ENCODE peak calls at places on chromosome 5, in seven cellular contexts. One of them, this sample, is unnamed.

GRCh38 chr5:178548751-178549150 is 41.4 kb downstream of the COL23A1 start:
- DNase-seq in ovary: no peak
- DNase-seq in neuronal stem cell: no peak
- DNase-seq in psoas muscle: no peak
- DNase-seq in NCI-H774: no peak
- DNase-seq in heart right ventricle: no peak
- DNase-seq in activated T-helper 1 cell treated with anti-CD3 and anti-CD28 coated beads, Interleukin-2, amount 50 U/mL, for 16 hours: no peak
- DNase-seq in this sample: no peak

GRCh38 chr5:173767580-173768266 is 120.4 kb upstream of the CPEB4 start:
- DNase-seq in ovary: no peak
- DNase-seq in neuronal stem cell: no peak
- DNase-seq in psoas muscle: peak
- DNase-seq in NCI-H774: no peak
- DNase-seq in heart right ventricle: peak
- DNase-seq in activated T-helper 1 cell treated with anti-CD3 and anti-CD28 coated beads, Interleukin-2, amount 50 U/mL, for 16 hours: no peak
- DNase-seq in this sample: no peak

GRCh38 chr5:164962302-164962961 is 1457.0 kb downstream of the MAT2B start:
- DNase-seq in ovary: no peak
- DNase-seq in neuronal stem cell: no peak
- DNase-seq in psoas muscle: no peak
- DNase-seq in NCI-H774: no peak
- DNase-seq in heart right ventricle: no peak
- DNase-seq in activated T-helper 1 cell treated with anti-CD3 and anti-CD28 coated beads, Interleukin-2, amount 50 U/mL, for 16 hours: no peak
- DNase-seq in this sample: no peak

GRCh38 chr5:130198927-130199326 is 294.7 kb downstream of the CHSY3 start:
- DNase-seq in ovary: no peak
- DNase-seq in neuronal stem cell: no peak
- DNase-seq in psoas muscle: no peak
- DNase-seq in NCI-H774: no peak
- DNase-seq in heart right ventricle: no peak
- DNase-seq in activated T-helper 1 cell treated with anti-CD3 and anti-CD28 coated beads, Interleukin-2, amount 50 U/mL, for 16 hours: no peak
- DNase-seq in this sample: peak

GRCh38 chr5:143770430-143770829 is 41.5 kb upstream of the HMHB1 start:
- DNase-seq in ovary: no peak
- DNase-seq in neuronal stem cell: no peak
- DNase-seq in psoas muscle: no peak
- DNase-seq in NCI-H774: no peak
- DNase-seq in heart right ventricle: no peak
- DNase-seq in activated T-helper 1 cell treated with anti-CD3 and anti-CD28 coated beads, Interleukin-2, amount 50 U/mL, for 16 hours: no peak
- DNase-seq in this sample: no peak

GRCh38 chr5:141715340-141715905 is 33.4 kb upstream of the ARAP3 start:
- DNase-seq in ovary: no peak
- DNase-seq in neuronal stem cell: no peak
- DNase-seq in psoas muscle: no peak
- DNase-seq in NCI-H774: no peak
- DNase-seq in heart right ventricle: no peak
- DNase-seq in activated T-helper 1 cell treated with anti-CD3 and anti-CD28 coated beads, Interleukin-2, amount 50 U/mL, for 16 hours: no peak
- DNase-seq in this sample: no peak

GRCh38 chr5:127864511-127864910 is 161.3 kb downstream of the CCDC192 start:
- DNase-seq in ovary: no peak
- DNase-seq in neuronal stem cell: no peak
- DNase-seq in psoas muscle: no peak
- DNase-seq in NCI-H774: no peak
- DNase-seq in heart right ventricle: no peak
- DNase-seq in activated T-helper 1 cell treated with anti-CD3 and anti-CD28 coated beads, Interleukin-2, amount 50 U/mL, for 16 hours: no peak
- DNase-seq in this sample: no peak

GRCh38 chr5:181164076-181164952 is 16.9 kb downstream of the OR2V2 start:
- DNase-seq in ovary: no peak
- DNase-seq in neuronal stem cell: no peak
- DNase-seq in psoas muscle: no peak
- DNase-seq in NCI-H774: no peak
- DNase-seq in heart right ventricle: no peak
- DNase-seq in activated T-helper 1 cell treated with anti-CD3 and anti-CD28 coated beads, Interleukin-2, amount 50 U/mL, for 16 hours: no peak
- DNase-seq in this sample: no peak

GRCh38 chr5:97046270-97046982 is 96.0 kb downstream of the LIX1 start:
- DNase-seq in ovary: no peak
- DNase-seq in neuronal stem cell: no peak
- DNase-seq in psoas muscle: no peak
- DNase-seq in NCI-H774: no peak
- DNase-seq in heart right ventricle: no peak
- DNase-seq in activated T-helper 1 cell treated with anti-CD3 and anti-CD28 coated beads, Interleukin-2, amount 50 U/mL, for 16 hours: no peak
- DNase-seq in this sample: no peak

GRCh38 chr5:155129513-155129880 is 115.9 kb downstream of the KIF4B start:
- DNase-seq in ovary: no peak
- DNase-seq in neuronal stem cell: no peak
- DNase-seq in psoas muscle: no peak
- DNase-seq in NCI-H774: no peak
- DNase-seq in heart right ventricle: no peak
- DNase-seq in activated T-helper 1 cell treated with anti-CD3 and anti-CD28 coated beads, Interleukin-2, amount 50 U/mL, for 16 hours: no peak
- DNase-seq in this sample: no peak

GRCh38 chr5:79955496-79956172 is 35.4 kb downstream of the MTX3 start:
- DNase-seq in ovary: no peak
- DNase-seq in neuronal stem cell: no peak
- DNase-seq in psoas muscle: no peak
- DNase-seq in NCI-H774: no peak
- DNase-seq in heart right ventricle: no peak
- DNase-seq in activated T-helper 1 cell treated with anti-CD3 and anti-CD28 coated beads, Interleukin-2, amount 50 U/mL, for 16 hours: no peak
- DNase-seq in this sample: no peak

GRCh38 chr5:168072665-168073064 is 218.8 kb upstream of the WWC1 start:
- DNase-seq in ovary: no peak
- DNase-seq in neuronal stem cell: no peak
- DNase-seq in psoas muscle: no peak
- DNase-seq in NCI-H774: no peak
- DNase-seq in heart right ventricle: no peak
- DNase-seq in activated T-helper 1 cell treated with anti-CD3 and anti-CD28 coated beads, Interleukin-2, amount 50 U/mL, for 16 hours: no peak
- DNase-seq in this sample: no peak

GRCh38 chr5:11240293-11241190 is 479.5 kb upstream of the DAP start:
- DNase-seq in ovary: no peak
- DNase-seq in neuronal stem cell: no peak
- DNase-seq in psoas muscle: no peak
- DNase-seq in NCI-H774: no peak
- DNase-seq in heart right ventricle: no peak
- DNase-seq in activated T-helper 1 cell treated with anti-CD3 and anti-CD28 coated beads, Interleukin-2, amount 50 U/mL, for 16 hours: no peak
- DNase-seq in this sample: no peak

GRCh38 chr5:33832904-33833575 is 58.8 kb downstream of the ADAMTS12 start:
- DNase-seq in ovary: no peak
- DNase-seq in neuronal stem cell: no peak
- DNase-seq in psoas muscle: no peak
- DNase-seq in NCI-H774: no peak
- DNase-seq in heart right ventricle: no peak
- DNase-seq in activated T-helper 1 cell treated with anti-CD3 and anti-CD28 coated beads, Interleukin-2, amount 50 U/mL, for 16 hours: no peak
- DNase-seq in this sample: no peak

GRCh38 chr5:159106569-159107282 is 7.0 kb upstream of the EBF1 start:
- DNase-seq in ovary: peak
- DNase-seq in neuronal stem cell: peak
- DNase-seq in psoas muscle: peak
- DNase-seq in NCI-H774: peak
- DNase-seq in heart right ventricle: peak
- DNase-seq in activated T-helper 1 cell treated with anti-CD3 and anti-CD28 coated beads, Interleukin-2, amount 50 U/mL, for 16 hours: peak
- DNase-seq in this sample: peak

GRCh38 chr5:38583500-38583899 is 27.1 kb upstream of the LIFR start:
- DNase-seq in ovary: no peak
- DNase-seq in neuronal stem cell: no peak
- DNase-seq in psoas muscle: no peak
- DNase-seq in NCI-H774: no peak
- DNase-seq in heart right ventricle: no peak
- DNase-seq in activated T-helper 1 cell treated with anti-CD3 and anti-CD28 coated beads, Interleukin-2, amount 50 U/mL, for 16 hours: no peak
- DNase-seq in this sample: no peak

GRCh38 chr5:112647428-112647827 is 90.3 kb upstream of the APC start:
- DNase-seq in ovary: no peak
- DNase-seq in neuronal stem cell: no peak
- DNase-seq in psoas muscle: no peak
- DNase-seq in NCI-H774: no peak
- DNase-seq in heart right ventricle: no peak
- DNase-seq in activated T-helper 1 cell treated with anti-CD3 and anti-CD28 coated beads, Interleukin-2, amount 50 U/mL, for 16 hours: no peak
- DNase-seq in this sample: no peak

GRCh38 chr5:129904667-129905466 is 602 bp downstream of the CHSY3 start:
- DNase-seq in ovary: peak
- DNase-seq in neuronal stem cell: peak
- DNase-seq in psoas muscle: peak
- DNase-seq in NCI-H774: no peak
- DNase-seq in heart right ventricle: peak
- DNase-seq in activated T-helper 1 cell treated with anti-CD3 and anti-CD28 coated beads, Interleukin-2, amount 50 U/mL, for 16 hours: no peak
- DNase-seq in this sample: no peak

GRCh38 chr5:5421149-5421960 is 1.1 kb upstream of the ICE1 start:
- DNase-seq in ovary: peak
- DNase-seq in neuronal stem cell: peak
- DNase-seq in psoas muscle: no peak
- DNase-seq in NCI-H774: peak
- DNase-seq in heart right ventricle: no peak
- DNase-seq in activated T-helper 1 cell treated with anti-CD3 and anti-CD28 coated beads, Interleukin-2, amount 50 U/mL, for 16 hours: no peak
- DNase-seq in this sample: no peak

GRCh38 chr5:132342291-132343180 is 27.0 kb upstream of the SLC22A5 start:
- DNase-seq in ovary: no peak
- DNase-seq in neuronal stem cell: no peak
- DNase-seq in psoas muscle: no peak
- DNase-seq in NCI-H774: no peak
- DNase-seq in heart right ventricle: no peak
- DNase-seq in activated T-helper 1 cell treated with anti-CD3 and anti-CD28 coated beads, Interleukin-2, amount 50 U/mL, for 16 hours: no peak
- DNase-seq in this sample: no peak

GRCh38 chr5:140174014-140174413 is 974 bp upstream of the CYSTM1 start:
- DNase-seq in ovary: no peak
- DNase-seq in neuronal stem cell: no peak
- DNase-seq in psoas muscle: no peak
- DNase-seq in NCI-H774: no peak
- DNase-seq in heart right ventricle: no peak
- DNase-seq in activated T-helper 1 cell treated with anti-CD3 and anti-CD28 coated beads, Interleukin-2, amount 50 U/mL, for 16 hours: no peak
- DNase-seq in this sample: no peak

GRCh38 chr5:44981708-44982107 is 173.0 kb downstream of the MRPS30 start:
- DNase-seq in ovary: no peak
- DNase-seq in neuronal stem cell: no peak
- DNase-seq in psoas muscle: no peak
- DNase-seq in NCI-H774: no peak
- DNase-seq in heart right ventricle: no peak
- DNase-seq in activated T-helper 1 cell treated with anti-CD3 and anti-CD28 coated beads, Interleukin-2, amount 50 U/mL, for 16 hours: no peak
- DNase-seq in this sample: no peak

GRCh38 chr5:160539431-160539830 is 117.8 kb downstream of the PTTG1 start:
- DNase-seq in ovary: no peak
- DNase-seq in neuronal stem cell: no peak
- DNase-seq in psoas muscle: no peak
- DNase-seq in NCI-H774: no peak
- DNase-seq in heart right ventricle: no peak
- DNase-seq in activated T-helper 1 cell treated with anti-CD3 and anti-CD28 coated beads, Interleukin-2, amount 50 U/mL, for 16 hours: no peak
- DNase-seq in this sample: no peak

GRCh38 chr5:171968512-171968911 is 37.9 kb downstream of the FBXW11 start:
- DNase-seq in ovary: no peak
- DNase-seq in neuronal stem cell: no peak
- DNase-seq in psoas muscle: no peak
- DNase-seq in NCI-H774: no peak
- DNase-seq in heart right ventricle: no peak
- DNase-seq in activated T-helper 1 cell treated with anti-CD3 and anti-CD28 coated beads, Interleukin-2, amount 50 U/mL, for 16 hours: no peak
- DNase-seq in this sample: no peak

GRCh38 chr5:110631236-110631635 is 95.2 kb downstream of the TMEM232 start:
- DNase-seq in ovary: no peak
- DNase-seq in neuronal stem cell: no peak
- DNase-seq in psoas muscle: no peak
- DNase-seq in NCI-H774: no peak
- DNase-seq in heart right ventricle: no peak
- DNase-seq in activated T-helper 1 cell treated with anti-CD3 and anti-CD28 coated beads, Interleukin-2, amount 50 U/mL, for 16 hours: no peak
- DNase-seq in this sample: no peak

GRCh38 chr5:171092194-171092593 is 216.9 kb upstream of the TLX3 start:
- DNase-seq in ovary: no peak
- DNase-seq in neuronal stem cell: no peak
- DNase-seq in psoas muscle: no peak
- DNase-seq in NCI-H774: no peak
- DNase-seq in heart right ventricle: no peak
- DNase-seq in activated T-helper 1 cell treated with anti-CD3 and anti-CD28 coated beads, Interleukin-2, amount 50 U/mL, for 16 hours: no peak
- DNase-seq in this sample: no peak

GRCh38 chr5:96928931-96929708 is 6.8 kb upstream of the LNPEP start:
- DNase-seq in ovary: no peak
- DNase-seq in neuronal stem cell: no peak
- DNase-seq in psoas muscle: no peak
- DNase-seq in NCI-H774: no peak
- DNase-seq in heart right ventricle: no peak
- DNase-seq in activated T-helper 1 cell treated with anti-CD3 and anti-CD28 coated beads, Interleukin-2, amount 50 U/mL, for 16 hours: no peak
- DNase-seq in this sample: no peak

GRCh38 chr5:166961028-166961427 is 1330.4 kb upstream of the WWC1 start:
- DNase-seq in ovary: no peak
- DNase-seq in neuronal stem cell: no peak
- DNase-seq in psoas muscle: no peak
- DNase-seq in NCI-H774: no peak
- DNase-seq in heart right ventricle: no peak
- DNase-seq in activated T-helper 1 cell treated with anti-CD3 and anti-CD28 coated beads, Interleukin-2, amount 50 U/mL, for 16 hours: no peak
- DNase-seq in this sample: no peak

GRCh38 chr5:83711982-83712601 is 8.6 kb downstream of the HAPLN1 start:
- DNase-seq in ovary: no peak
- DNase-seq in neuronal stem cell: peak
- DNase-seq in psoas muscle: no peak
- DNase-seq in NCI-H774: peak
- DNase-seq in heart right ventricle: no peak
- DNase-seq in activated T-helper 1 cell treated with anti-CD3 and anti-CD28 coated beads, Interleukin-2, amount 50 U/mL, for 16 hours: no peak
- DNase-seq in this sample: peak

GRCh38 chr5:60538955-60539866 is 160.8 kb downstream of the DEPDC1B start:
- DNase-seq in ovary: no peak
- DNase-seq in neuronal stem cell: no peak
- DNase-seq in psoas muscle: no peak
- DNase-seq in NCI-H774: no peak
- DNase-seq in heart right ventricle: no peak
- DNase-seq in activated T-helper 1 cell treated with anti-CD3 and anti-CD28 coated beads, Interleukin-2, amount 50 U/mL, for 16 hours: no peak
- DNase-seq in this sample: no peak

GRCh38 chr5:59042683-59043082 is 459.8 kb downstream of the RAB3C start:
- DNase-seq in ovary: no peak
- DNase-seq in neuronal stem cell: no peak
- DNase-seq in psoas muscle: peak
- DNase-seq in NCI-H774: no peak
- DNase-seq in heart right ventricle: peak
- DNase-seq in activated T-helper 1 cell treated with anti-CD3 and anti-CD28 coated beads, Interleukin-2, amount 50 U/mL, for 16 hours: no peak
- DNase-seq in this sample: no peak

GRCh38 chr5:119019431-119020348 is 31.3 kb upstream of the DTWD2 start:
- DNase-seq in ovary: no peak
- DNase-seq in neuronal stem cell: no peak
- DNase-seq in psoas muscle: no peak
- DNase-seq in NCI-H774: no peak
- DNase-seq in heart right ventricle: no peak
- DNase-seq in activated T-helper 1 cell treated with anti-CD3 and anti-CD28 coated beads, Interleukin-2, amount 50 U/mL, for 16 hours: no peak
- DNase-seq in this sample: no peak

GRCh38 chr5:149046196-149046829 is 16.5 kb downstream of the SH3TC2 start:
- DNase-seq in ovary: no peak
- DNase-seq in neuronal stem cell: no peak
- DNase-seq in psoas muscle: no peak
- DNase-seq in NCI-H774: no peak
- DNase-seq in heart right ventricle: no peak
- DNase-seq in activated T-helper 1 cell treated with anti-CD3 and anti-CD28 coated beads, Interleukin-2, amount 50 U/mL, for 16 hours: no peak
- DNase-seq in this sample: no peak

GRCh38 chr5:56471707-56472106 is 238.6 kb upstream of the ANKRD55 start:
- DNase-seq in ovary: no peak
- DNase-seq in neuronal stem cell: no peak
- DNase-seq in psoas muscle: no peak
- DNase-seq in NCI-H774: no peak
- DNase-seq in heart right ventricle: no peak
- DNase-seq in activated T-helper 1 cell treated with anti-CD3 and anti-CD28 coated beads, Interleukin-2, amount 50 U/mL, for 16 hours: no peak
- DNase-seq in this sample: no peak

This sample was measured in NCI-H526 treated with DMSO at 0.1 percent for 48 hours.